ENCODE peak calls at places on chromosomes 11 and 22, in ten cellular contexts. P is HFF-Myc, K is fibroblast of lung, W is fibroblast of the aortic adventitia, R is fibroblast of mammary gland, A is neural progenitor cell, Z is GM12865, F is mucosa of descending colon, G is epithelial cell of esophagus, C is HCT116. M is an unnamed sample.

GRCh38 chr22:49372530-49373288 is 455.0 kb downstream of the BRD1 start:
- DNase-seq in R (no peak), K (no peak), W (no peak), C (peak; percentile 83), A (peak; percentile 43), Z (no peak), G (no peak), P (no peak), F (no peak), M (no peak)

GRCh38 chr11:79720115-79720514 is 279.3 kb upstream of the TENM4 start:
- DNase-seq in P (no peak), Z (no peak), G (no peak), W (no peak), K (no peak), A (no peak), R (no peak), F (no peak), C (no peak), M (no peak)

GRCh38 chr11:6237271-6237670 is 1.6 kb upstream of the CNGA4 start:
- DNase-seq in K (no peak), R (no peak), P (no peak), Z (no peak), A (no peak), W (no peak), F (no peak), G (no peak), C (no peak), M (no peak)

GRCh38 chr11:44037658-44037998 is 10.2 kb upstream of the ACCSL start:
- DNase-seq in R (no peak), P (no peak), C (no peak), G (no peak), A (no peak), Z (no peak), W (no peak), F (no peak), K (no peak), M (no peak)

GRCh38 chr11:26572770-26573402 is 823 bp upstream of the MUC15 start:
- DNase-seq in F (no peak), K (no peak), R (no peak), C (no peak), P (no peak), Z (no peak), G (peak; percentile 38), W (no peak), A (peak; percentile 14), M (no peak)

GRCh38 chr11:67372993-67373915 is at the start of gene CLCF1:
- DNase-seq in R (peak; percentile 85), C (no peak), P (no peak), A (peak; percentile 85), G (peak; percentile 58), W (peak; percentile 90), Z (peak; percentile 61), F (peak; percentile 66), K (peak; percentile 94), M (peak; percentile 78)

GRCh38 chr22:37749831-37750595 is 53.2 kb downstream of the TRIOBP start:
- DNase-seq in A (no peak), W (peak; percentile 71), F (no peak), G (peak; percentile 98), Z (no peak), R (peak; percentile 87), P (no peak), C (no peak), K (peak; percentile 75), M (peak; percentile 72)

GRCh38 chr11:119342362-119343130 is 1.9 kb upstream of the C1QTNF5 start:
- DNase-seq in K (no peak), W (no peak), P (no peak), F (no peak), A (no peak), G (no peak), Z (no peak), C (no peak), R (no peak), M (no peak)

GRCh38 chr11:7416080-7416479 is 69.2 kb upstream of the OLFML1 start:
- DNase-seq in A (no peak), P (no peak), G (no peak), F (peak; percentile 60), Z (no peak), C (no peak), W (no peak), K (no peak), R (no peak), M (no peak)

GRCh38 chr11:9639985-9640384 is 23.9 kb upstream of the SWAP70 start:
- DNase-seq in Z (no peak), R (no peak), W (no peak), K (no peak), A (no peak), C (no peak), P (no peak), G (no peak), F (no peak), M (peak; percentile 62)

GRCh38 chr11:1948389-1948788 is 1.3 kb downstream of the MRPL23 start:
- DNase-seq in C (no peak), Z (no peak), W (no peak), A (no peak), P (no peak), K (no peak), R (no peak), F (no peak), G (no peak), M (no peak)

GRCh38 chr11:124946735-124947141 is 7.3 kb upstream of the CCDC15 start:
- DNase-seq in G (peak; percentile 66), K (peak; percentile 18), C (no peak), W (peak; percentile 77), A (no peak), P (peak; percentile 89), Z (no peak), F (no peak), R (peak; percentile 64), M (peak; percentile 11)

GRCh38 chr11:4826425-4826824 is 5.3 kb downstream of the OR51F2 start:
- DNase-seq in Z (no peak), C (no peak), G (no peak), W (no peak), A (peak; percentile 4), K (peak; percentile 12), R (peak; percentile 12), F (no peak), P (no peak), M (peak; percentile 1)

GRCh38 chr11:2099523-2100316 is 39.5 kb downstream of the IGF2 start:
- DNase-seq in A (no peak), Z (no peak), K (no peak), W (no peak), R (no peak), F (peak; percentile 61), C (no peak), G (peak; percentile 89), P (no peak), M (no peak)

GRCh38 chr11:94544582-94544831 is 786 bp downstream of the FUT4 start:
- DNase-seq in Z (no peak), C (no peak), F (no peak), P (no peak), A (no peak), G (no peak), K (no peak), R (no peak), W (no peak), M (peak; percentile 8)

GRCh38 chr11:77413850-77414249 is 60.0 kb downstream of the PAK1 start:
- DNase-seq in A (no peak), R (no peak), W (no peak), Z (no peak), P (no peak), C (no peak), G (no peak), K (no peak), F (no peak), M (no peak)
- TF ChIP-seq CTCF in A (no peak), R (no peak), W (no peak), Z (no peak), P (no peak), C (no peak), G (no peak), K (no peak), F (no peak), M (no peak)

DNA sequence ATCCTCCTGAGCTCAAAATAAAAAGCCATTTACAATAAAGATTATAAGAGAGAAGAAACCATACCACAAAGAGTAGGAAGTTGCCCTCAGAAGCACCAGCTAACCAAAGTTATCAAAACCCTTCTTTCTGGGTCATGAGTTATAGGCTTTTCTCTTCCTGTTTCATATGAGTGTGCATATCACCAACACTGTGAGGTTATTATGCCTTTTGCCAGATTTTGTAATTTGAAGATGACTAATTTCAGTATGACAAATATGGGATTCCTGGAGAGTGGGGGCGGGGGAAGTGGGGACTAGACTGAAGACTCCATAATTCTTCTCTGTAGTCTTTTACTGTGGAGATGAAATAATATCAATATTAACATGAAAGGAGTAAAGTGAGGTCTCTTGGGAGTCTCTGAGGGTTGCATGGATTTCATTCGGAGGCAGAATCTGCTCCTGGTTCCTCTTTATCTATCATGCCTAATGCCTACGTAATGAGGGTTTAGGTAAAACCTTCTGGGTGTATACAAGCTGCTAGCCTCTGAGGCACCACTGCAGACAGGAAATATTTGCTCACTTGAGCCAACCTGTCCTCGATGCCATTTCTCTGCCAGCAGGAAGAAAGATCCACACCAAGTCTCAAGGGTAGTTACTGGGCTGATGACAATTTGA is 2.1 kb downstream of the LPXN start:
- DNase-seq in P (no peak), F (peak; percentile 41), Z (peak; percentile 81), C (no peak), K (peak; percentile 87), R (peak; percentile 91), A (no peak), W (peak; percentile 89), G (peak; percentile 89), M (peak; percentile 88)
- H3K4me3 ChIP-seq in P (peak overlapping the region; percentile 32), F (no peak overlapping the region), Z (peak overlapping the region; percentile 99), C (no peak overlapping the region), K (no peak overlapping the region), R (peak overlapping the region; percentile 31), A (no peak overlapping the region), W (peak overlapping the region; percentile 43), G (peak overlapping the region; percentile 20), M (peak overlapping the region; percentile 16)

GRCh38 chr22:39308614-39309363 is 10.6 kb downstream of the RPL3 start:
- DNase-seq in P (peak; percentile 78), K (peak; percentile 90), A (no peak), R (peak; percentile 90), W (peak; percentile 95), Z (no peak), F (no peak), G (peak; percentile 93), C (peak; percentile 92), M (peak; percentile 95)
- TF ChIP-seq CTCF in P (peak; percentile 3), K (peak; percentile 27), A (no peak), R (peak; percentile 1), W (peak; percentile 24), Z (no peak), F (no peak), G (no peak), C (no peak), M (peak; percentile 15)

DNA sequence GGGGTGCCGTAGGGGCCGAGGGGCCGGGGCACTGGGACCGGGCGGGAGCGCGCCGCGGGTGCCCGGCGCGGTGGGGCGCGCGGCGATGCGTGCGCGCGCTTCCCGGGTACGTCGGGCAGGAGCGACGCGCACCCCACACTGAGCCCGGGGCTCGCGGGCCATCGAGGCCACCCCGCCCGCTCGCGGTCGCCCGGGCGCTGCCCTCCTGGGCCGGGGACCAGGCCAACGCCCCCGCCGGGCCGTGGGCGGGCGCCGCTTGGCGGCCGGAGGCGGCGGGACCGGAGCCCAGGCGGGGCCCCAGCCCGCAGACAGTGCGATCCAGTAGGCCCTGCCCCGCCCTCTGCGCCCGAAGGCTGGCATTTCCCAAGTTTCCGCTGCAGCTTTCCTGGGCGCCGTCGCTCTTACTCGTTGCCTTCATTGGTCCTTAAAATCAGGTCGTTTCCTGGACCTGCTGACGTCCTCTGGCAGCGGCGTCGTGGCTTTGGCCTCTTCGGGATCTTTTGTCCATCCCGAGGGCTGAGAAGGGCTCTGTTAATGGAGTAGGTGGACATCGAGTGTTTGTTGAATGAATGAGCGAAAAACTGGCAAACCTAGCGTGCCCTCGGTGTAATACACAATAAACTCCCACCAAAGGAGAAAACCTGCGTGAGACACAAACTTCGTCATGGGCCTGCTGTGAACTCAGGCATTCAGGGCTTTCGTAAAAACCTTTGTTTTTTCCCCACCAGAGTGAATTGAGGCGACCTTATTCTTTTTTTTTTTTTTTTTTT is 638 bp downstream of the PARVA start:
- DNase-seq in W (peak; percentile 80), K (peak; percentile 84), F (peak; percentile 88), G (peak; percentile 87), Z (no peak), C (peak; percentile 75), P (peak; percentile 56), R (peak; percentile 73), A (peak; percentile 90), M (peak; percentile 89)
- H3K4me3 ChIP-seq in W (peak overlapping the region; percentile 83), K (peak overlapping the region; percentile 82), F (peak overlapping the region; percentile 50), G (peak overlapping the region; percentile 66), Z (no peak overlapping the region), C (peak overlapping the region; percentile 69), P (peak overlapping the region; percentile 49), R (peak overlapping the region; percentile 76), A (peak overlapping the region; percentile 90), M (peak overlapping the region; percentile 83)

M was measured in fibroblast of villous mesenchyme.